ENCODE peak calls at places on chromosome 19, in nine cellular contexts. V is thyroid gland; Y is stimulated activated CD8-positive, alpha-beta memory T cell treated with anti-CD3 and anti-CD28 coated beads, Interleukin-7, amount 100 ng/mL, for 48 hours; K is B cell; R is SK-MEL-5; Q is GM04504; A is CD4-positive, CD25-positive, alpha-beta regulatory T cell; U is iris pigment epithelial cell; C is nephron progenitor cell. O is an unnamed sample.
A peak's percentile ranks its signal among the peaks of the same experiment; 100 is the strongest.

GRCh38 chr19:36638862-36639510 is 27.7 kb downstream of the ZNF461 start:
- DNase-seq in V (no peak), Y (no peak), K (no peak), R (no peak), Q (no peak), A (no peak), U (no peak), C (no peak), O (no peak)

GRCh38 chr19:17527326-17527725 is 15.9 kb downstream of the PGLS start:
- DNase-seq in V (no peak), Y (no peak), K (no peak), R (no peak), Q (no peak), A (no peak), U (no peak), C (no peak), O (no peak)

GRCh38 chr19:8544168-8544567 is 30.2 kb upstream of the ZNF414 start:
- DNase-seq in V (no peak), Y (no peak), K (no peak), R (no peak), Q (no peak), A (no peak), U (no peak), C (no peak), O (no peak)

GRCh38 chr19:47742636-47743035 is 2.7 kb upstream of the NOP53 start:
- DNase-seq in V (no peak), Y (no peak), K (no peak), R (no peak), Q (no peak), A (no peak), U (no peak), C (no peak), O (peak; percentile 36)

GRCh38 chr19:42469311-42470239 is 26.8 kb upstream of the CXCL17 start:
- DNase-seq in V (no peak), Y (peak; percentile 30), K (no peak), R (peak; percentile 80), Q (no peak), A (no peak), U (peak; percentile 28), C (no peak), O (no peak)

GRCh38 chr19:16566161-16566560 is 6.1 kb downstream of the SLC35E1 start:
- DNase-seq in V (peak; percentile 39), Y (peak; percentile 61), K (peak; percentile 69), R (no peak), Q (no peak), A (peak; percentile 78), U (no peak), C (no peak), O (no peak)

GRCh38 chr19:920051-920857 is 3.1 kb downstream of the KISS1R start:
- DNase-seq in V (no peak), Y (peak; percentile 45), K (peak; percentile 95), R (no peak), Q (no peak), A (peak; percentile 62), U (peak; percentile 41), C (peak; percentile 57), O (peak; percentile 43)

GRCh38 chr19:1252221-1252817 is 3.9 kb downstream of the MIDN start:
- DNase-seq in V (peak; percentile 96), Y (peak; percentile 64), K (peak; percentile 82), R (peak; percentile 59), Q (peak; percentile 94), A (peak; percentile 53), U (peak; percentile 87), C (no peak), O (no peak)

GRCh38 chr19:43651758-43652545 is 12.3 kb upstream of the CADM4 start:
- DNase-seq in V (peak; percentile 68), Y (no peak), K (peak; percentile 52), R (peak; percentile 82), Q (no peak), A (no peak), U (peak; percentile 70), C (peak; percentile 58), O (peak; percentile 77)

GRCh38 chr19:1651548-1652394 is 644 bp downstream of the TCF3 start:
- DNase-seq in V (peak; percentile 49), Y (no peak), K (peak; percentile 83), R (no peak), Q (peak; percentile 10), A (peak; percentile 28), U (peak; percentile 52), C (peak; percentile 48), O (peak; percentile 26)

GRCh38 chr19:33216198-33216830 is 9.3 kb downstream of the SLC7A10 start:
- DNase-seq in V (no peak), Y (no peak), K (no peak), R (no peak), Q (no peak), A (no peak), U (no peak), C (no peak), O (peak; percentile 45)

GRCh38 chr19:2312819-2313501 is 5.0 kb upstream of the LINGO3 start:
- DNase-seq in V (no peak), Y (no peak), K (no peak), R (no peak), Q (no peak), A (no peak), U (no peak), C (no peak), O (no peak)

GRCh38 chr19:55442372-55443044 is 592 bp downstream of the SHISA7 start:
- DNase-seq in V (no peak), Y (no peak), K (peak; percentile 75), R (no peak), Q (no peak), A (no peak), U (no peak), C (no peak), O (no peak)

GRCh38 chr19:31313291-31314030 is 35.8 kb downstream of the TSHZ3 start:
- DNase-seq in V (no peak), Y (no peak), K (no peak), R (no peak), Q (no peak), A (no peak), U (no peak), C (no peak), O (no peak)

GRCh38 chr19:14089412-14089661 is 1.2 kb downstream of the SAMD1 start:
- DNase-seq in V (no peak), Y (no peak), K (no peak), R (no peak), Q (no peak), A (no peak), U (peak; percentile 28), C (no peak), O (no peak)

GRCh38 chr19:14059093-14059480 is 2.8 kb downstream of the PALM3 start:
- DNase-seq in V (no peak), Y (peak; percentile 46), K (peak; percentile 76), R (no peak), Q (no peak), A (no peak), U (no peak), C (peak; percentile 58), O (peak; percentile 26)

GRCh38 chr19:3338541-3339181 is 27.7 kb upstream of the NFIC start:
- DNase-seq in V (peak; percentile 76), Y (peak; percentile 20), K (peak; percentile 46), R (no peak), Q (no peak), A (peak; percentile 45), U (no peak), C (peak; percentile 52), O (no peak)